ENCODE peak calls at places on chromosomes 7 and 10, in four cellular contexts. D, S, T and E are unnamed samples.

GRCh38 chr7:29940199-29940598 is 49.4 kb downstream of the SCRN1 start:
- DNase-seq in S (no peak), D (no peak), T (peak; percentile 22), E (no peak)

GRCh38 chr10:118045842-118046490 is 775 bp downstream of the RAB11FIP2 start:
- DNase-seq in T (peak; percentile 85), S (peak; percentile 35), D (peak; percentile 43), E (peak; percentile 42)

GRCh38 chr7:33053716-33054115 is 8.9 kb downstream of the NT5C3A start:
- DNase-seq in D (no peak), T (no peak), S (no peak), E (no peak)

GRCh38 chr7:13850185-13850752 is 139.2 kb downstream of the ETV1 start:
- DNase-seq in D (peak; percentile 97), T (peak; percentile 99), S (peak; percentile 60), E (no peak)

GRCh38 chr7:151223728-151224127 is 3.3 kb downstream of the ABCF2 start:
- DNase-seq in D (peak; percentile 0), S (no peak), T (no peak), E (no peak)

GRCh38 chr10:121310151-121310711 is 288.0 kb downstream of the FGFR2 start:
- DNase-seq in D (no peak), S (no peak), T (no peak), E (no peak)

GRCh38 chr7:24425664-24426063 is 141.7 kb downstream of the NPY start:
- DNase-seq in D (no peak), T (no peak), S (no peak), E (no peak)

GRCh38 chr7:25448301-25448700 is 220.0 kb upstream of the NPVF start:
- DNase-seq in D (no peak), T (no peak), S (no peak), E (no peak)

GRCh38 chr10:113666682-113667252 is 2.9 kb upstream of the NRAP start:
- DNase-seq in S (no peak), D (no peak), T (peak; percentile 41), E (no peak)

GRCh38 chr10:117047947-117048346 is 43.0 kb upstream of the SHTN1 start:
- DNase-seq in T (no peak), D (no peak), S (no peak), E (no peak)

GRCh38 chr7:27132214-27132613 is 1.7 kb upstream of the HOXA4 start:
- DNase-seq in D (no peak), T (no peak), S (no peak), E (no peak)

GRCh38 chr7:151244156-151244870 is 4.2 kb downstream of the SMARCD3 start:
- DNase-seq in S (peak; percentile 77), T (peak; percentile 68), D (peak; percentile 41), E (peak; percentile 66)

GRCh38 chr10:88270871-88271713 is 312.0 kb downstream of the RNLS start:
- DNase-seq in D (no peak), T (peak; percentile 85), S (no peak), E (peak; percentile 30)

GRCh38 chr10:94858022-94858421 is 80.4 kb upstream of the CYP2C9 start:
- DNase-seq in D (no peak), T (no peak), S (peak; percentile 5), E (no peak)

GRCh38 chr7:116836911-116837310 is 25.5 kb upstream of the CAPZA2 start:
- DNase-seq in T (no peak), D (peak; percentile 73), S (no peak), E (no peak)

GRCh38 chr10:88136712-88137111 is 273.3 kb downstream of the PTEN start:
- DNase-seq in D (no peak), T (no peak), S (no peak), E (no peak)

GRCh38 chr10:60989400-60989876 is 45.5 kb upstream of the RHOBTB1 start:
- DNase-seq in T (no peak), S (peak; percentile 30), D (peak; percentile 90), E (peak; percentile 70)

GRCh38 chr7:95011156-95011928 is 103.9 kb downstream of the PPP1R9A start:
- DNase-seq in S (no peak), D (peak; percentile 89), T (peak; percentile 87), E (no peak)

GRCh38 chr7:105719395-105719794 is 138.1 kb upstream of the EFCAB10 start:
- DNase-seq in T (no peak), D (no peak), S (no peak), E (no peak)

GRCh38 chr7:114864278-114864677 is 57.6 kb upstream of the MDFIC start:
- DNase-seq in T (peak; percentile 50), D (peak; percentile 48), S (no peak), E (no peak)

GRCh38 chr10:48251152-48251524 is 23.4 kb downstream of the FRMPD2 start:
- DNase-seq in D (no peak), T (no peak), S (no peak), E (no peak)

GRCh38 chr7:109699661-109700060 is 1130.0 kb downstream of the DNAJB9 start:
- DNase-seq in D (peak; percentile 32), S (no peak), T (no peak), E (no peak)

GRCh38 chr10:18689498-18689897 is 30.3 kb downstream of the ARL5B start:
- DNase-seq in D (peak; percentile 54), S (peak; percentile 43), T (peak; percentile 65), E (no peak)

GRCh38 chr10:105354010-105354409 is 712.9 kb downstream of the SORCS3 start:
- DNase-seq in S (no peak), T (no peak), D (no peak), E (no peak)

GRCh38 chr10:112919721-112920120 is 30.3 kb upstream of the TCF7L2 start:
- DNase-seq in T (peak; percentile 90), S (no peak), D (peak; percentile 90), E (no peak)

DNA sequence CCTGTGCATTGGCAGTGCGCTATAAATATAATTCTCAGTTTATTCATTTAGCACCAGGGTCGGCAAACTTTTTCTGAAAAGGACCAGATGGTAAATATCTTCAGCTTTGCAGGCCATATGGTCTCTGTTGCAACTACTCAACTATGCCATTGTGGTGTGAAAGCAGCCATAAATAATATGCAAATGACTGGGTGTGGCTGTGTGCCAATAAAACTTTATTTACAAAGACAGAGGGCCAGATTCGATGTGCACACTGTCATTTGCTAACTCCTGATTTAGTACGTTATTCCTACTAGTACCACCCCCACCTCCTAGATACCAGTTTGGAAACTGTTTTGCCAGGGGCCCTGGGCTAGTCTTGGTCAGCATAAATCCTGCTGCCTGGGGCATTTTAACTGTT is 423.0 kb upstream of the MKI67 start:
- DNase-seq in D (no peak), T (no peak), S (no peak), E (no peak)
- TF ChIP-seq EZH2phosphoT487 in D (no peak), T (no peak), S (no peak), E (no peak)

GRCh38 chr10:79393924-79394610 is 46.8 kb downstream of the PPIF start:
- DNase-seq in D (no peak), T (no peak), S (no peak), E (no peak)

GRCh38 chr10:79392020-79392398 is 44.7 kb downstream of the PPIF start:
- DNase-seq in T (no peak), D (no peak), S (no peak), E (no peak)

GRCh38 chr10:79392506-79393176 is 45.4 kb downstream of the PPIF start:
- DNase-seq in T (no peak), D (no peak), S (no peak), E (no peak)

GRCh38 chr10:79394631-79395030 is 47.4 kb downstream of the PPIF start:
- DNase-seq in T (no peak), S (no peak), D (no peak), E (no peak)

GRCh38 chr10:79393221-79393923 is 46.1 kb downstream of the PPIF start:
- DNase-seq in S (no peak), D (no peak), T (no peak), E (no peak)
- H3K27ac ChIP-seq in S (no peak overlapping the region), D (no peak overlapping the region), T (no peak overlapping the region), E (no peak overlapping the region)

GRCh38 chr7:54709283-54709682 is 49.7 kb downstream of the SEC61G start:
- DNase-seq in D (no peak), T (no peak), S (no peak), E (no peak)

GRCh38 chr7:54711900-54712595 is 47.0 kb downstream of the SEC61G start:
- DNase-seq in T (no peak), S (no peak), D (no peak), E (no peak)

DNA sequence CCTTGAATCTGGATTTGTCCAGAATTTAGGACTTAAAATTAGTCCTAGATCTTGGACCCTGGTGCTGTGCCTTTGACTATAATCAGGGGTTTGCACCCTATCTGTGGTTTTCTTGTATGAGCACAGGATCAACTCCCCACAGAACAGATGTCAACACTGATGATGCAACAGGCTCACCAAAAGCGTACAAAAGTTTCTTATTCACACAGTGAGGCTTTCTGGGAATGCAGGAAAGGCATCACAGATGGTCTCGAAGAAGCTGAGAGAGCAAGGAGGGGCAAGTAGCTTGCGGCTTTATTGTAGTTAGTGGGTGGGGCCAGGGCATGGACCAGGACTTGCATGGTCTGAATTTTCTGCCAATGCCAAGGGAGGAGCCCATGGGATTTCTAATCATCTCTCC is 46.2 kb downstream of the SEC61G start:
- DNase-seq in T (no peak), S (no peak), D (no peak), E (no peak)
- H3K9me2 ChIP-seq in T (no peaks in the 10 kb centered on the region), S (no peaks in the 10 kb centered on the region), D (no peaks in the 10 kb centered on the region), E (no peaks in the 10 kb centered on the region)

GRCh38 chr7:74051629-74052410 is 23.8 kb downstream of the ELN start:
- DNase-seq in T (no peak), D (peak; percentile 67), S (peak; percentile 63), E (peak; percentile 52)
- TF ChIP-seq EZH2phosphoT487 in T (no peak), D (no peak), S (no peak), E (no peak)